ENCODE peak calls at places on chromosomes 1 and 21, in seven cellular contexts. J, F, V, B, Z, N and C are unnamed samples.

GRCh38 chr1:114339379-114339778 is 171.6 kb downstream of the TRIM33 start:
- DNase-seq in J (no peak), F (no peak), V (no peak), B (no peak), Z (no peak), N (no peak), C (no peak)

GRCh38 chr21:20023199-20023598 is 975.0 kb upstream of the NCAM2 start:
- DNase-seq in J (no peak), F (no peak), V (no peak), B (no peak), Z (no peak), N (no peak), C (peak)

GRCh38 chr1:119935373-119935772 is 39.1 kb upstream of the ADAM30 start:
- DNase-seq in J (no peak), F (no peak), V (no peak), B (no peak), Z (no peak), N (no peak), C (no peak)

GRCh38 chr1:117928881-117929339 is 511 bp downstream of the GDAP2 start:
- DNase-seq in J (peak), F (peak), V (no peak), B (peak), Z (peak), N (peak), C (peak)

GRCh38 chr1:6799499-6799898 is 14.2 kb downstream of the CAMTA1 start:
- DNase-seq in J (no peak), F (no peak), V (no peak), B (no peak), Z (no peak), N (no peak), C (no peak)

GRCh38 chr1:27137544-27138075 is 17.3 kb downstream of the SLC9A1 start:
- DNase-seq in J (no peak), F (peak), V (no peak), B (peak), Z (no peak), N (peak), C (no peak)

GRCh38 chr1:159988006-159988405 is 34.0 kb upstream of the SLAMF9 start:
- DNase-seq in J (no peak), F (no peak), V (no peak), B (no peak), Z (no peak), N (no peak), C (no peak)

GRCh38 chr1:53266038-53266437 is 27.7 kb upstream of the MAGOH start:
- DNase-seq in J (no peak), F (no peak), V (no peak), B (no peak), Z (no peak), N (peak), C (peak)

GRCh38 chr1:96472471-96472870 is 249.1 kb upstream of the PTBP2 start:
- DNase-seq in J (no peak), F (no peak), V (no peak), B (no peak), Z (no peak), N (no peak), C (no peak)

GRCh38 chr1:6257541-6258069 is 3.3 kb downstream of the GPR153 start:
- DNase-seq in J (no peak), F (no peak), V (no peak), B (no peak), Z (no peak), N (no peak), C (no peak)

GRCh38 chr1:74247881-74248528 is 12.8 kb downstream of the TNNI3K start:
- DNase-seq in J (no peak), F (no peak), V (no peak), B (no peak), Z (no peak), N (no peak), C (no peak)

GRCh38 chr1:245856944-245857531 is 650.0 kb downstream of the SMYD3 start:
- DNase-seq in J (no peak), F (no peak), V (no peak), B (no peak), Z (no peak), N (peak), C (peak)

GRCh38 chr1:44811714-44812151 is 3.4 kb downstream of the BTBD19 start:
- DNase-seq in J (no peak), F (peak), V (no peak), B (no peak), Z (no peak), N (no peak), C (no peak)

GRCh38 chr1:83692524-83693336 is 306.2 kb downstream of the TTLL7 start:
- DNase-seq in J (no peak), F (peak), V (peak), B (no peak), Z (peak), N (peak), C (peak)
- TF ChIP-seq JUND in J (no peak), F (no peak), V (no peak), B (no peak), Z (no peak), N (no peak), C (no peak)

GRCh38 chr1:21659099-21659923 is 9.8 kb downstream of the RAP1GAP start:
- DNase-seq in J (peak), F (peak), V (no peak), B (peak), Z (peak), N (peak), C (peak)
- TF ChIP-seq JUND in J (no peak), F (no peak), V (no peak), B (peak), Z (peak), N (no peak), C (no peak)

GRCh38 chr21:35225573-35225972 is 176.5 kb upstream of the RUNX1 start:
- DNase-seq in J (no peak), F (no peak), V (no peak), B (no peak), Z (no peak), N (no peak), C (no peak)

GRCh38 chr21:35226960-35227741 is 178.0 kb upstream of the RUNX1 start:
- DNase-seq in J (no peak), F (no peak), V (peak), B (no peak), Z (no peak), N (no peak), C (no peak)

GRCh38 chr21:35229290-35229689 is 180.2 kb upstream of the RUNX1 start:
- DNase-seq in J (no peak), F (no peak), V (no peak), B (no peak), Z (no peak), N (no peak), C (no peak)

GRCh38 chr21:35226302-35226701 is 177.2 kb upstream of the RUNX1 start:
- DNase-seq in J (no peak), F (no peak), V (no peak), B (no peak), Z (no peak), N (peak), C (peak)

DNA sequence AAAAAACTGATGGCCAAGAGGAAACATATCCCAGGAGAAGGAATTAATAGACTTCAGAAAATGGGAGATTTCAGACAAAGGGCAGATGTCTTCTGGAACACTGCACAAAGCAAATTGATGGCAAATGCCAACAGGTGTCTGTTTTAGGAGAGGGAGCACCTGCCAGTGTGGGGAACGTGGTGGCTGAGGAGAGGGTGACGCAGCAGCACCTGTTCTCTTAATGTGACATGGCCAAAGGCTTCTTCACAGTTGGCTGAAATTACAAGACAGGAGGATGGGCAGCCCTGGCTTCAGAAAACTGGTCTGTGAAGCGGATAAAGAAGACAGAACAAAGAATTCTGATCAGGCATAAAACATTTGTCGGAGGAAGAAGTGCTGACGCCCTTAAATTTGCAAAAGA is 178.7 kb upstream of the RUNX1 start:
- DNase-seq in J (no peak), F (no peak), V (no peak), B (no peak), Z (no peak), N (no peak), C (no peak)
- TF ChIP-seq JUND in J (no peak), F (no peak), V (no peak), B (no peak), Z (no peak), N (no peak), C (no peak)

GRCh38 chr1:36083635-36084501 is at the start of gene TEKT2:
- DNase-seq in J (no peak), F (peak), V (no peak), B (no peak), Z (no peak), N (no peak), C (no peak)
- TF ChIP-seq JUND in J (no peak), F (no peak), V (no peak), B (no peak), Z (no peak), N (no peak), C (no peak)

GRCh38 chr21:44880762-44881585 is 7.5 kb upstream of the PTTG1IP start:
- DNase-seq in J (no peak), F (no peak), V (no peak), B (no peak), Z (no peak), N (peak), C (no peak)
- TF ChIP-seq JUND in J (no peak), F (no peak), V (no peak), B (peak), Z (no peak), N (no peak), C (no peak)

GRCh38 chr1:169782596-169782995 is 12.1 kb downstream of the METTL18 start:
- DNase-seq in J (no peak), F (no peak), V (no peak), B (no peak), Z (no peak), N (no peak), C (no peak)

GRCh38 chr1:169788402-169788801 is 6.3 kb downstream of the METTL18 start:
- DNase-seq in J (no peak), F (no peak), V (no peak), B (no peak), Z (no peak), N (no peak), C (no peak)

GRCh38 chr1:169784102-169784501 is 10.6 kb downstream of the METTL18 start:
- DNase-seq in J (no peak), F (no peak), V (no peak), B (no peak), Z (no peak), N (no peak), C (no peak)

GRCh38 chr1:169785267-169785666 is 9.4 kb downstream of the METTL18 start:
- DNase-seq in J (no peak), F (no peak), V (no peak), B (no peak), Z (no peak), N (no peak), C (no peak)

GRCh38 chr1:169786974-169787373 is 7.7 kb downstream of the METTL18 start:
- DNase-seq in J (no peak), F (no peak), V (no peak), B (no peak), Z (no peak), N (no peak), C (no peak)
- TF ChIP-seq JUND in J (no peak), F (no peak), V (no peak), B (no peak), Z (no peak), N (no peak), C (no peak)

DNA sequence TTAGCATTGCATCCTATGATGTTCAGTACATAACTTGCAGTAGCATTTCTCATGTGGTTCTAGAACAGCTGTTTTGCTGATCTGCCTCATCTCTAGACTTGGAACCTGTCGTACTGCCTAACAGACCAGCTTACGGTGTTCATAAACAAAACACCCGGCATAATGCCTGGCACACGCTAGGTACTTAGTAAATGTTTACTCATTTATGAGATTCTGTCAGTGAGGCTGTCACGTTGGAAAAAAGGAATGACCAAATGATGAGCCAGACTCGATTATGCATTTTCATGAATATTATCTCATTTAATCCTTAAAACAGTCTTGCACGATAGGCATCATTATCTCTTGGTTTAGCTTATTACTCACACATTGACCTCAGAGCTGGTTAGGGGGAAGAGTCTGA is 46.4 kb downstream of the CACHD1 start:
- DNase-seq in J (no peak), F (no peak), V (no peak), B (no peak), Z (no peak), N (no peak), C (no peak)
- TF ChIP-seq JUND in J (no peak), F (no peak), V (no peak), B (no peak), Z (no peak), N (no peak), C (no peak)

GRCh38 chr1:182565537-182565936 is 23.5 kb downstream of the RNASEL start:
- DNase-seq in J (no peak), F (no peak), V (no peak), B (no peak), Z (no peak), N (no peak), C (no peak)
- TF ChIP-seq JUND in J (no peak), F (no peak), V (no peak), B (no peak), Z (no peak), N (no peak), C (no peak)

DNA sequence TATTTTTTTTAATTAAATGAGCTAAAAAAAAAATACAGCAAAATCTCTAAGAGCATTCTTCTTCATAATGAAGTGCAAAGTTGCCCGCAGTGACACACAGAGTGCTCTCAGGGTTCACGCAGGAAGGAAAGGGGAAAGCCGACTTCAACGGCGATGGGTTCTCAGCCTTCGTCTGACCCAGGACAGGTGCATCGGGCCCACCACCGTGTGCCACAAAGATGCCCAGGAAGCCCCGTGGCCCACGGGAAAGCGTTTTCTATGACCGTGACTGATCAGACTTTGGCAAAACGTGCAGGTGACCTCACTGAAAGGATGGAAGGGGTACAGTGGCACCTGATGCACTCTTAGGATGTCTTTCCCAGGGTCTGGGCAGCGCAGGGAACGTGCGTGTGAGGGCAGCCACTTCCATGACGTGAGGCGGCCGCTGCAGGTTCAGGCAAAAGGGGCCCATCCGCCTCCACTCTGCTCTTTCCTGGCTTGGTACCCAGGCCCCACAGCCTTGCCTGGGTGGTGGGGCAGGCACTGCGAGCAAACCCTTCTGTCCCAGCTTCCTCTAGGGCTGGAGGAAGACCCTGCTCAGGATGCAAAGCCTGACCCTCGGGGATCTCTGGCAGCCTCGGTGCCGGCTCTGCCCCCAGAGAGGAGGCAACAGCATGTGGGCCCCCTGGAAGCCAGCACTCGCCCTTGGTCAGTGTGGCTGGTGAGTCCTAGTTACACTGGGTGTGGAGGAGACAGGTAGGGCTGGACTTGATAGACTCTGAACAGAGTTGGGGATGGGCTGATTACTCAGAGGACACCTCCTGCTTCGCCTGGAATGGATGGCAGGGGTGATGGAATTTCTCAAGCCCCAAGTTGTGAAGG is 8.3 kb downstream of the LRRC47 start:
- DNase-seq in J (no peak), F (no peak), V (no peak), B (no peak), Z (no peak), N (no peak), C (no peak)
- TF ChIP-seq JUND in J (no peak), F (no peak), V (no peak), B (no peak), Z (no peak), N (no peak), C (no peak)

DNA sequence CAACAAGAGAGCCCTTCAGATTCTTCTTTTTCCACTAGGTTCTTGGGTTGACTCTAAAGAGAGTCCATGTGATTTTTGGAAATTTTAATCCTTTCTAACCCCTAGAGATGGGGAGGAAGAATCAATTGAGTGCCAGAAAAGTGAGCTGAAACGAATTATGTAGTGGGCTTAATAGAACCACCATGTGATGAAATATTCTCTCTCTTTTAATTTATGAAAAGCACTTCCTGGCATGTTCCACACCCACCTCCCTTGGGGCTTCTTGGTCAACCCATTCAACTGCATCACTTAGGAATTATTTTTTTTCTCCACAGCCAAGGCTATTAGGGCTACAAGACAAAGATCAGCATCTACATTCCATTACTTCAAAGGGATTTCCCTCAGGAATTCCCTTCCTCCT is 79.6 kb downstream of the ZC3H11B start:
- DNase-seq in J (no peak), F (no peak), V (no peak), B (no peak), Z (no peak), N (no peak), C (no peak)
- TF ChIP-seq JUND in J (no peak), F (no peak), V (no peak), B (no peak), Z (no peak), N (no peak), C (no peak)